ENCODE peak calls at places on chromosomes 2 and 18, in five cellular contexts. O is putamen; Q is body of pancreas; N is fibroblast of pulmonary artery; J is stimulated activated CD8-positive, alpha-beta memory T cell treated with anti-CD3 and anti-CD28 coated beads, Interleukin-7, amount 100 ng/mL, for 1 hour. X is an unnamed sample.

GRCh38 chr18:33578371-33579146 is 540 bp downstream of the ASXL3 start:
- DNase-seq in Q (peak; percentile 43), N (no peak), J (no peak), O (peak; percentile 42), X (peak; percentile 43)

GRCh38 chr2:236131073-236131692 is 37.0 kb downstream of the GBX2 start:
- DNase-seq in N (no peak), J (no peak), Q (no peak), O (no peak), X (no peak)

GRCh38 chr2:211014376-211014775 is 458.0 kb downstream of the CPS1 start:
- DNase-seq in N (peak; percentile 1), Q (peak; percentile 8), O (no peak), J (no peak), X (peak; percentile 39)

GRCh38 chr2:21233178-21233577 is 109.4 kb downstream of the TDRD15 start:
- DNase-seq in O (no peak), Q (no peak), N (no peak), J (no peak), X (no peak)

GRCh38 chr18:47492691-47493090 is 241.2 kb upstream of the SKOR2 start:
- DNase-seq in Q (no peak), N (no peak), O (no peak), J (no peak), X (no peak)

GRCh38 chr2:37802106-37802791 is 122.8 kb upstream of the RMDN2 start:
- DNase-seq in Q (no peak), O (no peak), J (no peak), N (no peak), X (no peak)

GRCh38 chr2:54894467-54894866 is 155.8 kb downstream of the RTN4 start:
- DNase-seq in J (no peak), O (no peak), Q (no peak), N (peak; percentile 37), X (peak; percentile 40)

GRCh38 chr2:130728549-130729310 is at the start of gene GPR148:
- DNase-seq in N (no peak), Q (no peak), J (no peak), O (no peak), X (no peak)

GRCh38 chr2:118698564-118698963 is 148.9 kb downstream of the EN1 start:
- DNase-seq in N (no peak), O (no peak), J (no peak), Q (no peak), X (no peak)

GRCh38 chr18:24027156-24027555 is 12.6 kb downstream of the TTC39C start:
- DNase-seq in J (no peak), O (no peak), Q (peak; percentile 56), N (peak; percentile 93), X (peak; percentile 29)

GRCh38 chr2:140863713-140864112 is 1267.1 kb downstream of the LRP1B start:
- DNase-seq in J (no peak), O (peak; percentile 7), N (peak; percentile 90), Q (no peak), X (no peak)

GRCh38 chr18:34729264-34729663 is 19.2 kb downstream of the DTNA start:
- DNase-seq in N (peak; percentile 50), O (no peak), J (no peak), Q (no peak), X (no peak)

GRCh38 chr18:66344227-66344626 is 259.7 kb downstream of the CDH19 start:
- DNase-seq in N (no peak), J (no peak), Q (no peak), O (no peak), X (no peak)

X was measured in mucosa of gallbladder.